ENCODE peak calls at places on chromosomes 13 and 19, in eight cellular contexts. Y, H, I, P, L, X, R and K are unnamed samples.
A peak's percentile ranks its signal among the peaks of the same experiment; 100 is the strongest.

GRCh38 chr19:32123355-32123940 is 222.0 kb upstream of the ZNF507 start:
- DNase-seq in L (no peak), I (no peak), Y (no peak), X (no peak), H (no peak), P (no peak), R (no peak), K (no peak)

GRCh38 chr13:53151692-53152421 is 123.2 kb downstream of the OLFM4 start:
- DNase-seq in I (peak; percentile 5), P (peak; percentile 1), H (peak; percentile 76), L (no peak), X (peak; percentile 5), Y (peak; percentile 58), R (no peak), K (no peak)

GRCh38 chr13:97141564-97142005 is 80.5 kb upstream of the MBNL2 start:
- DNase-seq in L (peak; percentile 73), I (no peak), P (peak; percentile 83), R (no peak), X (no peak), H (peak; percentile 76), Y (no peak), K (peak; percentile 88)

GRCh38 chr13:79187917-79188699 is 217.9 kb downstream of the RBM26 start:
- DNase-seq in I (no peak), L (no peak), P (no peak), X (no peak), Y (no peak), R (no peak), H (no peak), K (peak; percentile 3)

GRCh38 chr19:49570997-49571676 is 9.2 kb downstream of the NOSIP start:
- DNase-seq in R (no peak), L (no peak), X (no peak), H (peak; percentile 71), Y (peak; percentile 39), I (no peak), P (no peak), K (no peak)

GRCh38 chr13:108643646-108644353 is 14.4 kb downstream of the MYO16 start:
- DNase-seq in P (no peak), H (no peak), I (no peak), X (no peak), Y (no peak), L (no peak), R (no peak), K (no peak)

GRCh38 chr13:102586615-102587014 is 10.2 kb upstream of the TPP2 start:
- DNase-seq in L (no peak), Y (no peak), I (no peak), X (no peak), H (no peak), P (no peak), R (no peak), K (peak; percentile 87)

GRCh38 chr19:32367063-32367462 is 21.7 kb downstream of the ZNF507 start:
- DNase-seq in X (no peak), L (no peak), P (no peak), H (no peak), I (no peak), Y (no peak), R (no peak), K (no peak)

GRCh38 chr19:37998801-37999308 is 91.8 kb downstream of the SIPA1L3 start:
- DNase-seq in Y (no peak), I (no peak), P (no peak), L (no peak), H (no peak), R (no peak), X (no peak), K (no peak)

GRCh38 chr19:45469835-45470146 is 2.0 kb downstream of the FOSB start:
- DNase-seq in P (no peak), X (no peak), Y (peak; percentile 80), R (no peak), L (no peak), I (peak; percentile 85), H (peak; percentile 82), K (no peak)

GRCh38 chr19:1089126-1089771 is 5.9 kb downstream of the POLR2E start:
- DNase-seq in R (no peak), H (no peak), X (no peak), Y (no peak), I (no peak), L (no peak), P (no peak), K (no peak)

GRCh38 chr13:58165617-58166016 is 534.1 kb downstream of the PCDH17 start:
- DNase-seq in Y (no peak), R (no peak), I (no peak), L (no peak), X (no peak), H (no peak), P (no peak), K (no peak)

GRCh38 chr13:80979035-80979641 is 638.2 kb upstream of the SPRY2 start:
- DNase-seq in X (no peak), H (peak; percentile 66), P (peak; percentile 10), Y (peak; percentile 51), R (no peak), I (no peak), L (peak; percentile 80), K (peak; percentile 50)

GRCh38 chr19:1826557-1827521 is 14.8 kb upstream of the ATP8B3 start:
- DNase-seq in P (no peak), X (no peak), L (no peak), I (no peak), R (no peak), Y (no peak), H (no peak), K (no peak)

GRCh38 chr13:80083516-80084085 is 257.3 kb downstream of the SPRY2 start:
- DNase-seq in Y (no peak), L (peak; percentile 73), R (no peak), X (no peak), P (no peak), H (no peak), I (no peak), K (no peak)

GRCh38 chr19:32339988-32340874 is 5.2 kb upstream of the ZNF507 start:
- DNase-seq in H (peak; percentile 22), Y (peak; percentile 43), L (peak; percentile 43), P (peak; percentile 87), I (peak; percentile 26), X (no peak), R (peak; percentile 30), K (no peak)

GRCh38 chr13:32203736-32204135 is 111.4 kb downstream of the ZAR1L start:
- DNase-seq in I (no peak), R (no peak), H (no peak), P (no peak), Y (no peak), X (no peak), L (no peak), K (no peak)

GRCh38 chr13:92966900-92967299 is 259.7 kb upstream of the GPC6 start:
- DNase-seq in H (no peak), X (no peak), Y (no peak), L (no peak), R (no peak), P (no peak), I (no peak), K (no peak)

GRCh38 chr13:102555914-102556553 is 40.8 kb upstream of the TPP2 start:
- DNase-seq in L (peak; percentile 34), Y (peak; percentile 38), X (no peak), H (peak; percentile 76), P (peak; percentile 15), I (no peak), R (no peak), K (peak; percentile 68)

GRCh38 chr19:3282155-3282554 is 57.7 kb downstream of the CELF5 start:
- DNase-seq in X (no peak), L (no peak), P (no peak), Y (no peak), H (no peak), I (no peak), R (no peak), K (no peak)

GRCh38 chr13:112583592-112584277 is 4.2 kb downstream of the TUBGCP3 start:
- DNase-seq in X (no peak), Y (no peak), R (no peak), H (no peak), L (no peak), P (no peak), I (no peak), K (no peak)

GRCh38 chr19:20860339-20860738 is 62.7 kb upstream of the ZNF85 start:
- DNase-seq in P (no peak), H (no peak), R (no peak), X (no peak), L (no peak), I (no peak), Y (no peak), K (no peak)

GRCh38 chr13:66264976-66265375 is 965.2 kb downstream of the PCDH9 start:
- DNase-seq in H (peak; percentile 6), X (no peak), I (no peak), L (no peak), R (no peak), Y (no peak), P (no peak), K (peak; percentile 23)